ENCODE peak calls at places on chromosomes 7 and 10, in seven cellular contexts. One of them, this sample, is unnamed.

GRCh38 chr10:110967009-110967630 is 47.7 kb downstream of the SHOC2 start:
- DNase-seq in CD8-positive, alpha-beta T cell: no peak
- DNase-seq in IMR-90: peak
- DNase-seq in cardiac fibroblast: no peak
- DNase-seq in lower lobe of right lung: no peak
- DNase-seq in H1: no peak
- DNase-seq in epithelial cell of esophagus: no peak
- DNase-seq in this sample: no peak

GRCh38 chr7:152870106-152870693 is 110.6 kb downstream of the ACTR3B start:
- DNase-seq in CD8-positive, alpha-beta T cell: no peak
- DNase-seq in IMR-90: no peak
- DNase-seq in cardiac fibroblast: no peak
- DNase-seq in lower lobe of right lung: no peak
- DNase-seq in H1: no peak
- DNase-seq in epithelial cell of esophagus: no peak
- DNase-seq in this sample: no peak

GRCh38 chr7:150848561-150849115 is 3.7 kb upstream of the AOC1 start:
- DNase-seq in CD8-positive, alpha-beta T cell: no peak
- DNase-seq in IMR-90: no peak
- DNase-seq in cardiac fibroblast: no peak
- DNase-seq in lower lobe of right lung: no peak
- DNase-seq in H1: no peak
- DNase-seq in epithelial cell of esophagus: no peak
- DNase-seq in this sample: no peak

GRCh38 chr7:139709460-139709859 is 68.3 kb downstream of the HIPK2 start:
- DNase-seq in CD8-positive, alpha-beta T cell: no peak
- DNase-seq in IMR-90: peak
- DNase-seq in cardiac fibroblast: peak
- DNase-seq in lower lobe of right lung: no peak
- DNase-seq in H1: no peak
- DNase-seq in epithelial cell of esophagus: no peak
- DNase-seq in this sample: peak

GRCh38 chr10:38112159-38112558 is 18.0 kb downstream of the ZNF37A start:
- DNase-seq in CD8-positive, alpha-beta T cell: no peak
- DNase-seq in IMR-90: no peak
- DNase-seq in cardiac fibroblast: no peak
- DNase-seq in lower lobe of right lung: no peak
- DNase-seq in H1: no peak
- DNase-seq in epithelial cell of esophagus: no peak
- DNase-seq in this sample: no peak

GRCh38 chr7:25216837-25217236 is 11.4 kb downstream of the NPVF start:
- DNase-seq in CD8-positive, alpha-beta T cell: no peak
- DNase-seq in IMR-90: peak
- DNase-seq in cardiac fibroblast: peak
- DNase-seq in lower lobe of right lung: no peak
- DNase-seq in H1: no peak
- DNase-seq in epithelial cell of esophagus: peak
- DNase-seq in this sample: peak

GRCh38 chr10:3222068-3222467 is 49.5 kb upstream of the PITRM1 start:
- DNase-seq in CD8-positive, alpha-beta T cell: no peak
- DNase-seq in IMR-90: no peak
- DNase-seq in cardiac fibroblast: peak
- DNase-seq in lower lobe of right lung: no peak
- DNase-seq in H1: no peak
- DNase-seq in epithelial cell of esophagus: peak
- DNase-seq in this sample: no peak

GRCh38 chr7:141158562-141158961 is 84.7 kb downstream of the TMEM178B start:
- DNase-seq in CD8-positive, alpha-beta T cell: no peak
- DNase-seq in IMR-90: peak
- DNase-seq in cardiac fibroblast: peak
- DNase-seq in lower lobe of right lung: no peak
- DNase-seq in H1: no peak
- DNase-seq in epithelial cell of esophagus: peak
- DNase-seq in this sample: peak

GRCh38 chr10:34607894-34608293 is 207.2 kb downstream of the PARD3 start:
- DNase-seq in CD8-positive, alpha-beta T cell: no peak
- DNase-seq in IMR-90: peak
- DNase-seq in cardiac fibroblast: no peak
- DNase-seq in lower lobe of right lung: no peak
- DNase-seq in H1: no peak
- DNase-seq in epithelial cell of esophagus: no peak
- DNase-seq in this sample: no peak

GRCh38 chr10:34200355-34200901 is 614.7 kb downstream of the PARD3 start:
- DNase-seq in CD8-positive, alpha-beta T cell: no peak
- DNase-seq in IMR-90: no peak
- DNase-seq in cardiac fibroblast: no peak
- DNase-seq in lower lobe of right lung: no peak
- DNase-seq in H1: no peak
- DNase-seq in epithelial cell of esophagus: no peak
- DNase-seq in this sample: no peak

GRCh38 chr7:74059681-74060588 is 23.7 kb upstream of the LIMK1 start:
- DNase-seq in CD8-positive, alpha-beta T cell: no peak
- DNase-seq in IMR-90: no peak
- DNase-seq in cardiac fibroblast: no peak
- DNase-seq in lower lobe of right lung: peak
- DNase-seq in H1: no peak
- DNase-seq in epithelial cell of esophagus: peak
- DNase-seq in this sample: no peak

GRCh38 chr10:85124592-85124991 is 796.2 kb downstream of the CCSER2 start:
- DNase-seq in CD8-positive, alpha-beta T cell: no peak
- DNase-seq in IMR-90: no peak
- DNase-seq in cardiac fibroblast: no peak
- DNase-seq in lower lobe of right lung: no peak
- DNase-seq in H1: no peak
- DNase-seq in epithelial cell of esophagus: peak
- DNase-seq in this sample: no peak

GRCh38 chr7:92221766-92222165 is 23.9 kb downstream of the KRIT1 start:
- DNase-seq in CD8-positive, alpha-beta T cell: no peak
- DNase-seq in IMR-90: no peak
- DNase-seq in cardiac fibroblast: no peak
- DNase-seq in lower lobe of right lung: no peak
- DNase-seq in H1: no peak
- DNase-seq in epithelial cell of esophagus: peak
- DNase-seq in this sample: no peak

GRCh38 chr10:122852261-122852660 is 6.6 kb upstream of the CUZD1 start:
- DNase-seq in CD8-positive, alpha-beta T cell: no peak
- DNase-seq in IMR-90: no peak
- DNase-seq in cardiac fibroblast: peak
- DNase-seq in lower lobe of right lung: no peak
- DNase-seq in H1: no peak
- DNase-seq in epithelial cell of esophagus: peak
- DNase-seq in this sample: peak

GRCh38 chr10:105188737-105189463 is 547.8 kb downstream of the SORCS3 start:
- DNase-seq in CD8-positive, alpha-beta T cell: no peak
- DNase-seq in IMR-90: no peak
- DNase-seq in cardiac fibroblast: no peak
- DNase-seq in lower lobe of right lung: no peak
- DNase-seq in H1: no peak
- DNase-seq in epithelial cell of esophagus: peak
- DNase-seq in this sample: no peak

GRCh38 chr10:49133706-49134248 is at the start of gene FAM170B:
- DNase-seq in CD8-positive, alpha-beta T cell: no peak
- DNase-seq in IMR-90: no peak
- DNase-seq in cardiac fibroblast: no peak
- DNase-seq in lower lobe of right lung: no peak
- DNase-seq in H1: no peak
- DNase-seq in epithelial cell of esophagus: no peak
- DNase-seq in this sample: no peak

GRCh38 chr7:139807009-139807408 is 22.1 kb upstream of the TBXAS1 start:
- DNase-seq in CD8-positive, alpha-beta T cell: no peak
- DNase-seq in IMR-90: no peak
- DNase-seq in cardiac fibroblast: no peak
- DNase-seq in lower lobe of right lung: no peak
- DNase-seq in H1: no peak
- DNase-seq in epithelial cell of esophagus: no peak
- DNase-seq in this sample: no peak

GRCh38 chr10:46520941-46521340 is 35.5 kb downstream of the GPRIN2 start:
- DNase-seq in CD8-positive, alpha-beta T cell: no peak
- DNase-seq in IMR-90: peak
- DNase-seq in cardiac fibroblast: peak
- DNase-seq in lower lobe of right lung: peak
- DNase-seq in H1: no peak
- DNase-seq in epithelial cell of esophagus: peak
- DNase-seq in this sample: peak

GRCh38 chr7:111352319-111352718 is 210.0 kb downstream of the IMMP2L start:
- DNase-seq in CD8-positive, alpha-beta T cell: no peak
- DNase-seq in IMR-90: no peak
- DNase-seq in cardiac fibroblast: no peak
- DNase-seq in lower lobe of right lung: no peak
- DNase-seq in H1: no peak
- DNase-seq in epithelial cell of esophagus: no peak
- DNase-seq in this sample: no peak

GRCh38 chr10:126569513-126570447 is 100.7 kb downstream of the C10orf90 start:
- DNase-seq in CD8-positive, alpha-beta T cell: no peak
- DNase-seq in IMR-90: peak
- DNase-seq in cardiac fibroblast: peak
- DNase-seq in lower lobe of right lung: no peak
- DNase-seq in H1: no peak
- DNase-seq in epithelial cell of esophagus: peak
- DNase-seq in this sample: peak

GRCh38 chr7:57177856-57178767 is 45.9 kb upstream of the ZNF479 start:
- DNase-seq in CD8-positive, alpha-beta T cell: no peak
- DNase-seq in IMR-90: no peak
- DNase-seq in cardiac fibroblast: no peak
- DNase-seq in lower lobe of right lung: no peak
- DNase-seq in H1: no peak
- DNase-seq in epithelial cell of esophagus: no peak
- DNase-seq in this sample: no peak

GRCh38 chr7:92699560-92699959 is 109.4 kb upstream of the FAM133B start:
- DNase-seq in CD8-positive, alpha-beta T cell: no peak
- DNase-seq in IMR-90: peak
- DNase-seq in cardiac fibroblast: peak
- DNase-seq in lower lobe of right lung: no peak
- DNase-seq in H1: no peak
- DNase-seq in epithelial cell of esophagus: peak
- DNase-seq in this sample: no peak

GRCh38 chr10:23202736-23203135 is 10.6 kb downstream of the PTF1A start:
- DNase-seq in CD8-positive, alpha-beta T cell: no peak
- DNase-seq in IMR-90: no peak
- DNase-seq in cardiac fibroblast: no peak
- DNase-seq in lower lobe of right lung: no peak
- DNase-seq in H1: no peak
- DNase-seq in epithelial cell of esophagus: no peak
- DNase-seq in this sample: no peak

GRCh38 chr10:89793649-89794254 is 92.4 kb downstream of the KIF20B start:
- DNase-seq in CD8-positive, alpha-beta T cell: no peak
- DNase-seq in IMR-90: peak
- DNase-seq in cardiac fibroblast: peak
- DNase-seq in lower lobe of right lung: no peak
- DNase-seq in H1: peak
- DNase-seq in epithelial cell of esophagus: peak
- DNase-seq in this sample: peak

GRCh38 chr10:70660722-70661121 is 11.6 kb upstream of the ADAMTS14 start:
- DNase-seq in CD8-positive, alpha-beta T cell: no peak
- DNase-seq in IMR-90: no peak
- DNase-seq in cardiac fibroblast: no peak
- DNase-seq in lower lobe of right lung: no peak
- DNase-seq in H1: no peak
- DNase-seq in epithelial cell of esophagus: no peak
- DNase-seq in this sample: no peak

GRCh38 chr10:101218423-101219136 is 10.7 kb downstream of the LBX1 start:
- DNase-seq in CD8-positive, alpha-beta T cell: no peak
- DNase-seq in IMR-90: no peak
- DNase-seq in cardiac fibroblast: no peak
- DNase-seq in lower lobe of right lung: no peak
- DNase-seq in H1: no peak
- DNase-seq in epithelial cell of esophagus: no peak
- DNase-seq in this sample: no peak

GRCh38 chr10:101219137-101219945 is 9.9 kb downstream of the LBX1 start:
- DNase-seq in CD8-positive, alpha-beta T cell: no peak
- DNase-seq in IMR-90: no peak
- DNase-seq in cardiac fibroblast: no peak
- DNase-seq in lower lobe of right lung: no peak
- DNase-seq in H1: no peak
- DNase-seq in epithelial cell of esophagus: no peak
- DNase-seq in this sample: no peak

GRCh38 chr10:101216207-101216607 is 13.1 kb downstream of the LBX1 start:
- DNase-seq in CD8-positive, alpha-beta T cell: no peak
- DNase-seq in IMR-90: no peak
- DNase-seq in cardiac fibroblast: no peak
- DNase-seq in lower lobe of right lung: no peak
- DNase-seq in H1: no peak
- DNase-seq in epithelial cell of esophagus: no peak
- DNase-seq in this sample: no peak

GRCh38 chr10:101216631-101217425 is 12.4 kb downstream of the LBX1 start:
- DNase-seq in CD8-positive, alpha-beta T cell: no peak
- DNase-seq in IMR-90: no peak
- DNase-seq in cardiac fibroblast: no peak
- DNase-seq in lower lobe of right lung: no peak
- DNase-seq in H1: no peak
- DNase-seq in epithelial cell of esophagus: no peak
- DNase-seq in this sample: no peak

GRCh38 chr10:101217450-101218281 is 11.6 kb downstream of the LBX1 start:
- DNase-seq in CD8-positive, alpha-beta T cell: no peak
- DNase-seq in IMR-90: peak
- DNase-seq in cardiac fibroblast: peak
- DNase-seq in lower lobe of right lung: no peak
- DNase-seq in H1: no peak
- DNase-seq in epithelial cell of esophagus: peak
- DNase-seq in this sample: no peak
- H3K4me3 ChIP-seq in CD8-positive, alpha-beta T cell: no peak
- H3K4me3 ChIP-seq in IMR-90: no peak
- H3K4me3 ChIP-seq in cardiac fibroblast: no peak
- H3K4me3 ChIP-seq in lower lobe of right lung: no peak
- H3K4me3 ChIP-seq in H1: no peak
- H3K4me3 ChIP-seq in epithelial cell of esophagus: no peak
- H3K4me3 ChIP-seq in this sample: no peak

GRCh38 chr7:21543528-21544302 is 876 bp downstream of the DNAH11 start:
- DNase-seq in CD8-positive, alpha-beta T cell: no peak
- DNase-seq in IMR-90: no peak
- DNase-seq in cardiac fibroblast: peak
- DNase-seq in lower lobe of right lung: no peak
- DNase-seq in H1: no peak
- DNase-seq in epithelial cell of esophagus: peak
- DNase-seq in this sample: no peak
- H3K4me3 ChIP-seq in CD8-positive, alpha-beta T cell: no peak
- H3K4me3 ChIP-seq in IMR-90: no peak
- H3K4me3 ChIP-seq in cardiac fibroblast: peak
- H3K4me3 ChIP-seq in lower lobe of right lung: peak
- H3K4me3 ChIP-seq in H1: peak
- H3K4me3 ChIP-seq in epithelial cell of esophagus: peak
- H3K4me3 ChIP-seq in this sample: peak

DNA sequence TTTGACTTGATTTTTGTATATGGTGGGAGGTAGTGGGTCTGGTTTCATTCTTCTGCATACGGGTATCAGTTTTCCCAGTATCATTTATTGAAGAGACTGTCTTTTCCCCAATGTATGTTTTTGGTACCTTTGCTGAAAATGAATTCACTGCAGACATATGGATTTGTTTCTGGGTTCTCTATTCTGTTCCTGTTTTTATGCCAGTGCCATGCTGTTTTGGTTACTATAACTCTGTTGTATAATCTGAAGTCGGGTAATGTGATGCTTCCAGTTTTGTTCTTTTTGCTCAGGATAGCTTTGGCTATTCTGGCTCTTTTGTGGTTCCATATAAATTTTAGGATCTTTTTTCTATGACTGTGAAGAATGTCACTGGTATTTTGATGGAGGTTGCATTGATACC is 836 bp downstream of the ECD start:
- DNase-seq in CD8-positive, alpha-beta T cell: no peak
- DNase-seq in IMR-90: no peak
- DNase-seq in cardiac fibroblast: no peak
- DNase-seq in lower lobe of right lung: no peak
- DNase-seq in H1: no peak
- DNase-seq in epithelial cell of esophagus: no peak
- DNase-seq in this sample: no peak
- H3K4me3 ChIP-seq in CD8-positive, alpha-beta T cell: peak
- H3K4me3 ChIP-seq in IMR-90: peak
- H3K4me3 ChIP-seq in cardiac fibroblast: peak
- H3K4me3 ChIP-seq in lower lobe of right lung: peak
- H3K4me3 ChIP-seq in H1: peak
- H3K4me3 ChIP-seq in epithelial cell of esophagus: peak
- H3K4me3 ChIP-seq in this sample: peak

GRCh38 chr7:100082978-100083377 is 1.5 kb upstream of the ZNF3 start:
- DNase-seq in CD8-positive, alpha-beta T cell: no peak
- DNase-seq in IMR-90: no peak
- DNase-seq in cardiac fibroblast: no peak
- DNase-seq in lower lobe of right lung: no peak
- DNase-seq in H1: no peak
- DNase-seq in epithelial cell of esophagus: no peak
- DNase-seq in this sample: no peak
- H3K4me3 ChIP-seq in CD8-positive, alpha-beta T cell: no peak
- H3K4me3 ChIP-seq in IMR-90: no peak
- H3K4me3 ChIP-seq in cardiac fibroblast: no peak
- H3K4me3 ChIP-seq in lower lobe of right lung: no peak
- H3K4me3 ChIP-seq in H1: no peak
- H3K4me3 ChIP-seq in epithelial cell of esophagus: no peak
- H3K4me3 ChIP-seq in this sample: no peak

This sample was measured in skeletal muscle cell.